ENCODE peak calls at places on chromosomes 3 and 15, in four cellular contexts. F is foreskin fibroblast, A is foreskin keratinocyte, J is fibroblast of lung. I is an unnamed sample.

GRCh38 chr3:97793415-97794019 is 28.3 kb upstream of the CRYBG3 start:
- DNase-seq in F (peak), J (peak), A (peak), I (peak)

GRCh38 chr3:194592798-194593752 is 40.1 kb downstream of the TMEM44 start:
- DNase-seq in J (peak), A (peak), F (peak), I (peak)

GRCh38 chr15:47998523-47999113 is 122.2 kb upstream of the SLC24A5 start:
- DNase-seq in J (no peak), A (no peak), F (no peak), I (peak)

GRCh38 chr3:151347432-151347831 is 18.1 kb upstream of the P2RY13 start:
- DNase-seq in F (no peak), J (no peak), A (no peak), I (no peak)

GRCh38 chr3:15326037-15326436 is 6.3 kb downstream of the SH3BP5 start:
- DNase-seq in F (peak), J (no peak), A (no peak), I (no peak)

GRCh38 chr3:186133980-186134379 is 25.1 kb upstream of the ETV5 start:
- DNase-seq in F (no peak), J (no peak), A (no peak), I (no peak)

GRCh38 chr15:75361989-75362641 is 6.3 kb downstream of the MAN2C1 start:
- DNase-seq in F (no peak), J (no peak), A (no peak), I (no peak)

GRCh38 chr3:59237121-59237520 is 187.3 kb upstream of the CFAP20DC start:
- DNase-seq in F (no peak), J (no peak), A (peak), I (no peak)

GRCh38 chr15:59274126-59274970 is 67.7 kb downstream of the LDHAL6B start:
- DNase-seq in F (peak), J (peak), A (peak), I (peak)

GRCh38 chr3:23739536-23739935 is 66.2 kb upstream of the UBE2E1 start:
- DNase-seq in J (peak), F (peak), A (peak), I (peak)

GRCh38 chr15:39854161-39854560 is 65.9 kb downstream of the GPR176 start:
- DNase-seq in F (peak), J (no peak), A (peak), I (peak)

GRCh38 chr3:179450321-179450720 is 949 bp downstream of the GNB4 start:
- DNase-seq in F (peak), J (peak), A (no peak), I (peak)

GRCh38 chr15:74530771-74531143 is 10.3 kb upstream of the ARID3B start:
- DNase-seq in A (no peak), F (no peak), J (no peak), I (no peak)

DNA sequence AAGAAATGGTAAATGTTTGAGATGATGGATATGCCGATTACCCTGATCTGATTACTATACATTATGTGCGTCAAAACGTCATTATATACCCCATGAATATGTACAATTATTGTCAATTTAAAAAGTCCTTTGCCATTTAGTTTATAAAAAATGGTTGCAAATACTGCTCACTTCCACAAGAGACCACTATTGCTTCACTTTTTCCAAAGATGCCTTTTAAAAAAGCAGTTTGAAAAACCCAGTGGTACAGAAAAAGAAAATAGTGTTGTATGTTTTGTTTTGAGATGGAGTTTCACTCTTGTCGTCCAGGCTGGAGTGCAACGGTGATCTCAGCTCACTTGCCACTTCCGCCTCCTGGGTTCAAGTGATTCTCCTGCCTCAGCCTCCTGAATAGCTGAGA is 39.3 kb downstream of the EDEM1 start:
- DNase-seq in A (no peak), J (peak), F (peak), I (peak)
- TF ChIP-seq CTCF in A (peak), J (peak), F (peak), I (no peak)

GRCh38 chr3:169662215-169663070 is 1.1 kb downstream of the MECOM start:
- DNase-seq in J (peak), F (peak), A (peak), I (peak)
- TF ChIP-seq CTCF in J (peak), F (peak), A (peak), I (peak)

GRCh38 chr15:57640935-57641682 is 49.4 kb downstream of the MYZAP start:
- DNase-seq in F (peak), J (peak), A (peak), I (peak)
- TF ChIP-seq CTCF in F (peak), J (peak), A (peak), I (peak)

DNA sequence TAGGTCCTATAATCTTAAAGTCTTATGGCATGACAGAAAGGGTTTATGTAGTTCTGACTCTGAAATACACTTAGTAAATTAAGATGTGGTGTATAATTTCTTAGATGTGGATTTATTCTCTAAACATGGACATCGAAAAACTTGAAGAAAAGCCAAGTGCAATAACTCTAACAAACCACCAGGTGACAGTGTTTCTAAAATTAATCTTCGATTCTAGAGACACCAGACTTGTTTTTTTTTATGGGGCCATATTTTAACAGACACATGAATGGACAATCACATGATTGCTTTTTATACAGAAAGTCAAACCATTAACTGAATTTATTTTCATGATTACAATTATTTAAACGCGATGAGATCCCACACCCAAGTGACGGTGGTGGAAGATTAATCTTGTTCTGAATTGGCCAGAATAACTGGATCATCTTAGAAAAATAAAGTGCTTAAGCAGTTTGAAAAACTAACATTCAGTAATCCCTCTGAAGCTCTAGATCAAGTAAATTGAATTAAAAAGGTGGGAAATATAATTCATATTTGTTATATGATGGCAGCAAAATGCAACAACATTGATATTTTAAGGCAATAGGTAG is 305.1 kb downstream of the LSAMP start:
- DNase-seq in A (peak), J (peak), F (peak), I (peak)
- TF ChIP-seq CTCF in A (peak), J (peak), F (peak), I (peak)

GRCh38 chr3:78287085-78287484 is 1247.2 kb downstream of the ROBO2 start:
- DNase-seq in A (no peak), F (peak), J (no peak), I (no peak)

GRCh38 chr3:78281381-78281780 is 1241.5 kb downstream of the ROBO2 start:
- DNase-seq in A (no peak), F (no peak), J (no peak), I (no peak)

GRCh38 chr3:78283994-78284393 is 1244.1 kb downstream of the ROBO2 start:
- DNase-seq in A (no peak), J (no peak), F (no peak), I (no peak)

GRCh38 chr3:78285032-78285728 is 1245.3 kb downstream of the ROBO2 start:
- DNase-seq in J (no peak), A (no peak), F (no peak), I (no peak)
- TF ChIP-seq CTCF in J (no peak), A (no peak), F (no peak), I (no peak)

DNA sequence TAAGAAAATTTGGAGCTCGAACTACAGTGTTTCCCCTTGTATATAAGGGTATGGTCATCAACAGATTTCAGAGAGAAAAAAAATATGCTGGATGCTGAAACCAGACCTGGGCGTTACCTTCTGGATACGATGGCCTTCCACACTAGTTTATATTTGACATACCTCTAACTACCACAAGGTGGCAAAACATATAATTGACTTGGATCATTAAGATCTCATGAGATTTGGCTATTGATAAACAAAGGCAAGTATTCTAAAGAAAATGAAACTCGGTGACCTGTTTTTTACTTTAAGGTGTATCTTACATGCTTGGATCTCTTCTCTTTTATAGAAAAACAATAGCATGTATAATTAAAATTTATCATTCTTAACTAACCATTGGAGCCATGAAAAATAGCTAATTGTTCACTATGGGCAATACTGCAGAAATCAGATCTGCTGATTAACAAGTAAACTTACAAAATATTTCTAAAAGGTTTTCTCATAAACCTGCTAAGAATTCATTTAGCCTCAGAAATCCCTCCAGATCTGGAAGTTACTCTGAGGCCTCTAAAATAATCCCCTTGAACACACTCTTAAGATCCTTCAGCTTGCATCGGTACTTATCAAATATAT is 300.6 kb upstream of the KCNH8 start:
- DNase-seq in A (no peak), F (no peak), J (no peak), I (peak)
- TF ChIP-seq CTCF in A (peak), F (no peak), J (no peak), I (peak)

I was measured in MCF 10A.